ENCODE peak calls at places on chromosomes 16 and 17, in nine cellular contexts. One of them, this sample, is unnamed.

GRCh38 chr17:81422776-81423697 is 27.8 kb downstream of the BAHCC1 start:
- DNase-seq in lung: peak; percentile 76
- DNase-seq in K562: peak; percentile 27
- DNase-seq in left ventricle myocardium inferior: peak; percentile 70
- DNase-seq in PC-9: peak; percentile 69
- DNase-seq in esophagus squamous epithelium: no peak
- DNase-seq in CD4-positive, CD25-positive, alpha-beta regulatory T cell: no peak
- DNase-seq in uterus: peak; percentile 88
- DNase-seq in psoas muscle: peak; percentile 86
- DNase-seq in this sample: peak; percentile 65

GRCh38 chr17:31696184-31696602 is 162.9 kb downstream of the COPRS start:
- DNase-seq in PC-9: no peak
- DNase-seq in psoas muscle: peak; percentile 92
- DNase-seq in CD4-positive, CD25-positive, alpha-beta regulatory T cell: no peak
- DNase-seq in left ventricle myocardium inferior: peak; percentile 88
- DNase-seq in K562: no peak
- DNase-seq in lung: peak; percentile 50
- DNase-seq in esophagus squamous epithelium: no peak
- DNase-seq in uterus: peak; percentile 86
- DNase-seq in this sample: peak; percentile 72

GRCh38 chr17:48259710-48260291 is 152.2 kb downstream of the SNX11 start:
- DNase-seq in psoas muscle: no peak
- DNase-seq in uterus: no peak
- DNase-seq in left ventricle myocardium inferior: no peak
- DNase-seq in esophagus squamous epithelium: no peak
- DNase-seq in PC-9: peak; percentile 55
- DNase-seq in CD4-positive, CD25-positive, alpha-beta regulatory T cell: no peak
- DNase-seq in K562: peak; percentile 75
- DNase-seq in lung: no peak
- DNase-seq in this sample: no peak

GRCh38 chr16:75262104-75262799 is 10.8 kb upstream of the BCAR1 start:
- DNase-seq in K562: no peak
- DNase-seq in uterus: peak; percentile 63
- DNase-seq in lung: no peak
- DNase-seq in esophagus squamous epithelium: no peak
- DNase-seq in PC-9: no peak
- DNase-seq in left ventricle myocardium inferior: peak; percentile 36
- DNase-seq in CD4-positive, CD25-positive, alpha-beta regulatory T cell: no peak
- DNase-seq in psoas muscle: peak; percentile 71
- DNase-seq in this sample: no peak

GRCh38 chr17:73069846-73070245 is 22.6 kb downstream of the SLC39A11 start:
- DNase-seq in K562: no peak
- DNase-seq in CD4-positive, CD25-positive, alpha-beta regulatory T cell: no peak
- DNase-seq in PC-9: no peak
- DNase-seq in left ventricle myocardium inferior: no peak
- DNase-seq in uterus: no peak
- DNase-seq in lung: no peak
- DNase-seq in esophagus squamous epithelium: no peak
- DNase-seq in psoas muscle: no peak
- DNase-seq in this sample: no peak

GRCh38 chr16:8963010-8963824 is 489 bp downstream of the USP7 start:
- DNase-seq in lung: no peak
- DNase-seq in CD4-positive, CD25-positive, alpha-beta regulatory T cell: no peak
- DNase-seq in uterus: no peak
- DNase-seq in K562: no peak
- DNase-seq in psoas muscle: no peak
- DNase-seq in left ventricle myocardium inferior: no peak
- DNase-seq in PC-9: no peak
- DNase-seq in esophagus squamous epithelium: no peak
- DNase-seq in this sample: no peak

GRCh38 chr16:49023095-49023494 is 258.5 kb downstream of the CBLN1 start:
- DNase-seq in psoas muscle: no peak
- DNase-seq in lung: no peak
- DNase-seq in PC-9: no peak
- DNase-seq in CD4-positive, CD25-positive, alpha-beta regulatory T cell: no peak
- DNase-seq in K562: no peak
- DNase-seq in esophagus squamous epithelium: no peak
- DNase-seq in left ventricle myocardium inferior: no peak
- DNase-seq in uterus: peak; percentile 40
- DNase-seq in this sample: no peak

GRCh38 chr16:66512589-66513404 is 37.1 kb downstream of the TK2 start:
- DNase-seq in psoas muscle: no peak
- DNase-seq in CD4-positive, CD25-positive, alpha-beta regulatory T cell: no peak
- DNase-seq in left ventricle myocardium inferior: no peak
- DNase-seq in K562: no peak
- DNase-seq in lung: no peak
- DNase-seq in uterus: no peak
- DNase-seq in PC-9: peak; percentile 87
- DNase-seq in esophagus squamous epithelium: no peak
- DNase-seq in this sample: no peak

GRCh38 chr16:4465977-4466779 is 8.2 kb downstream of the NMRAL1 start:
- DNase-seq in PC-9: no peak
- DNase-seq in psoas muscle: no peak
- DNase-seq in CD4-positive, CD25-positive, alpha-beta regulatory T cell: peak; percentile 36
- DNase-seq in K562: no peak
- DNase-seq in uterus: no peak
- DNase-seq in esophagus squamous epithelium: no peak
- DNase-seq in lung: no peak
- DNase-seq in left ventricle myocardium inferior: peak; percentile 78
- DNase-seq in this sample: no peak

GRCh38 chr16:68493412-68494070 is 45.2 kb upstream of the SMPD3 start:
- DNase-seq in esophagus squamous epithelium: no peak
- DNase-seq in left ventricle myocardium inferior: no peak
- DNase-seq in uterus: no peak
- DNase-seq in K562: no peak
- DNase-seq in CD4-positive, CD25-positive, alpha-beta regulatory T cell: no peak
- DNase-seq in lung: no peak
- DNase-seq in psoas muscle: no peak
- DNase-seq in PC-9: no peak
- DNase-seq in this sample: no peak

GRCh38 chr17:38798614-38799500 is 499 bp downstream of the PIP4K2B start:
- DNase-seq in psoas muscle: no peak
- DNase-seq in left ventricle myocardium inferior: peak; percentile 58
- DNase-seq in PC-9: no peak
- DNase-seq in uterus: no peak
- DNase-seq in K562: peak; percentile 61
- DNase-seq in lung: peak; percentile 40
- DNase-seq in esophagus squamous epithelium: peak; percentile 54
- DNase-seq in CD4-positive, CD25-positive, alpha-beta regulatory T cell: no peak
- DNase-seq in this sample: peak; percentile 9

GRCh38 chr17:83203073-83203471 is 123.7 kb downstream of the METRNL start:
- DNase-seq in PC-9: no peak
- DNase-seq in CD4-positive, CD25-positive, alpha-beta regulatory T cell: no peak
- DNase-seq in uterus: peak; percentile 42
- DNase-seq in left ventricle myocardium inferior: peak; percentile 50
- DNase-seq in psoas muscle: peak; percentile 79
- DNase-seq in esophagus squamous epithelium: no peak
- DNase-seq in K562: no peak
- DNase-seq in lung: peak; percentile 63
- DNase-seq in this sample: peak; percentile 65
- H3K4me1 ChIP-seq in PC-9: peaks cover 23% of the 10 kb centered on the region
- H3K4me1 ChIP-seq in CD4-positive, CD25-positive, alpha-beta regulatory T cell: peaks cover 27% of the 10 kb centered on the region
- H3K4me1 ChIP-seq in uterus: no peaks in the 10 kb centered on the region
- H3K4me1 ChIP-seq in left ventricle myocardium inferior: peaks cover 59% of the 10 kb centered on the region
- H3K4me1 ChIP-seq in psoas muscle: peaks cover 26% of the 10 kb centered on the region
- H3K4me1 ChIP-seq in esophagus squamous epithelium: peaks cover 7% of the 10 kb centered on the region
- H3K4me1 ChIP-seq in K562: peaks cover 11% of the 10 kb centered on the region
- H3K4me1 ChIP-seq in lung: peaks cover 12% of the 10 kb centered on the region
- H3K4me1 ChIP-seq in this sample: peaks cover 43% of the 10 kb centered on the region

DNA sequence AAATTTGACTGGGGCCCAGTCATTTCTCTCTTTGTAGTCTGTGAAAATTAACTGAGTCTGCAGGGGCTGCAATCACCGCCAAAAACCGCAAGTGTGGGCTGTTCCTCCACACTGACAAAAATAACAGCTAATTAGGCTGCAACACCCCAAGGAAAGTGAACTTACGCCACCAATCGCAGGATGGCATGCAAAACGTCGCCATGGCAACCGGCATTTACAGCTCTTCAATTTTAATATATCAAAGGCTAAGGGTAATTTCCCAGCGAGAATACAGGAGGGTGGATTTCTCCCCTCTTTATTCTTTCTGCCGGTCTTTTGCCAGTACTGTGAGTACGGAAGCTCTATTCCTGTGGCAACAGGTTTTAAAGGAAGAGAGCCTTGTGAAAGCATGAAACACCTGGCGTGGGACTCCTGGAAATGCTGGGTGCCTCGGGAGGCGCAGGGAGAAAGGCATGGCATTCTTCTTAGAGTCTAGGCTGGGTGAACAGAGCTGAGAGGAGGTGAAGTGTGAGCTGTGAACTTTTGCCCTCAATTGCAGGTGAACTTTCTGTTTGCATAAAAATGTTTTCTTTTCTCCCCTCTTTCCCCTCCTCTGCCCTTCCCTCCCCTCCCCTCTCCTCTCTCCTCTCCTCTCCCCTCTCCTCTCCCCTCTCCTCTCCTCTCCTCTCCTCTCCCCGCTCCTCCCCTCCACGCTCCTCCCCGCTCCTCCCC is 399.7 kb downstream of the XYLT1 start:
- DNase-seq in K562: peak; percentile 27
- DNase-seq in esophagus squamous epithelium: peak; percentile 18
- DNase-seq in CD4-positive, CD25-positive, alpha-beta regulatory T cell: peak; percentile 78
- DNase-seq in lung: no peak
- DNase-seq in psoas muscle: no peak
- DNase-seq in uterus: peak; percentile 30
- DNase-seq in PC-9: no peak
- DNase-seq in left ventricle myocardium inferior: no peak
- DNase-seq in this sample: no peak
- H3K27ac ChIP-seq in K562: no peak overlapping the region
- H3K27ac ChIP-seq in esophagus squamous epithelium: peak overlapping the region; percentile 65
- H3K27ac ChIP-seq in CD4-positive, CD25-positive, alpha-beta regulatory T cell: peak overlapping the region; percentile 68
- H3K27ac ChIP-seq in lung: no peak overlapping the region
- H3K27ac ChIP-seq in psoas muscle: no peak overlapping the region
- H3K27ac ChIP-seq in uterus: no peak overlapping the region
- H3K27ac ChIP-seq in PC-9: no peak overlapping the region
- H3K27ac ChIP-seq in left ventricle myocardium inferior: no peak overlapping the region
- H3K27ac ChIP-seq in this sample: no peak overlapping the region

GRCh38 chr17:78707923-78708322 is 74.2 kb downstream of the CYTH1 start:
- DNase-seq in CD4-positive, CD25-positive, alpha-beta regulatory T cell: no peak
- DNase-seq in left ventricle myocardium inferior: no peak
- DNase-seq in PC-9: no peak
- DNase-seq in uterus: no peak
- DNase-seq in psoas muscle: no peak
- DNase-seq in K562: no peak
- DNase-seq in lung: no peak
- DNase-seq in esophagus squamous epithelium: no peak
- DNase-seq in this sample: no peak
- H3K4me1 ChIP-seq in CD4-positive, CD25-positive, alpha-beta regulatory T cell: peaks cover 40% of the 10 kb centered on the region
- H3K4me1 ChIP-seq in left ventricle myocardium inferior: peaks cover 63% of the 10 kb centered on the region
- H3K4me1 ChIP-seq in PC-9: peaks cover 37% of the 10 kb centered on the region
- H3K4me1 ChIP-seq in uterus: no peaks in the 10 kb centered on the region
- H3K4me1 ChIP-seq in psoas muscle: peaks cover 22% of the 10 kb centered on the region
- H3K4me1 ChIP-seq in K562: peaks cover 5% of the 10 kb centered on the region
- H3K4me1 ChIP-seq in lung: peaks cover 1% of the 10 kb centered on the region
- H3K4me1 ChIP-seq in esophagus squamous epithelium: peaks cover 4% of the 10 kb centered on the region
- H3K4me1 ChIP-seq in this sample: no peaks in the 10 kb centered on the region

GRCh38 chr17:78724999-78725398 is 57.1 kb downstream of the CYTH1 start:
- DNase-seq in CD4-positive, CD25-positive, alpha-beta regulatory T cell: no peak
- DNase-seq in psoas muscle: no peak
- DNase-seq in PC-9: no peak
- DNase-seq in K562: no peak
- DNase-seq in lung: no peak
- DNase-seq in uterus: no peak
- DNase-seq in left ventricle myocardium inferior: no peak
- DNase-seq in esophagus squamous epithelium: no peak
- DNase-seq in this sample: no peak

GRCh38 chr17:78725448-78726021 is 56.5 kb downstream of the CYTH1 start:
- DNase-seq in PC-9: no peak
- DNase-seq in CD4-positive, CD25-positive, alpha-beta regulatory T cell: peak; percentile 28
- DNase-seq in esophagus squamous epithelium: no peak
- DNase-seq in lung: no peak
- DNase-seq in left ventricle myocardium inferior: no peak
- DNase-seq in K562: no peak
- DNase-seq in psoas muscle: no peak
- DNase-seq in uterus: no peak
- DNase-seq in this sample: no peak

GRCh38 chr17:78723957-78724356 is 58.1 kb downstream of the CYTH1 start:
- DNase-seq in PC-9: no peak
- DNase-seq in psoas muscle: no peak
- DNase-seq in K562: no peak
- DNase-seq in lung: no peak
- DNase-seq in CD4-positive, CD25-positive, alpha-beta regulatory T cell: no peak
- DNase-seq in esophagus squamous epithelium: no peak
- DNase-seq in uterus: no peak
- DNase-seq in left ventricle myocardium inferior: no peak
- DNase-seq in this sample: no peak

GRCh38 chr17:78723001-78723796 is 58.9 kb downstream of the CYTH1 start:
- DNase-seq in K562: no peak
- DNase-seq in left ventricle myocardium inferior: peak; percentile 41
- DNase-seq in PC-9: no peak
- DNase-seq in lung: no peak
- DNase-seq in psoas muscle: peak; percentile 68
- DNase-seq in uterus: peak; percentile 53
- DNase-seq in esophagus squamous epithelium: no peak
- DNase-seq in CD4-positive, CD25-positive, alpha-beta regulatory T cell: no peak
- DNase-seq in this sample: no peak

GRCh38 chr17:78724544-78724943 is 57.5 kb downstream of the CYTH1 start:
- DNase-seq in CD4-positive, CD25-positive, alpha-beta regulatory T cell: no peak
- DNase-seq in left ventricle myocardium inferior: no peak
- DNase-seq in uterus: no peak
- DNase-seq in PC-9: no peak
- DNase-seq in psoas muscle: peak; percentile 78
- DNase-seq in esophagus squamous epithelium: no peak
- DNase-seq in lung: no peak
- DNase-seq in K562: no peak
- DNase-seq in this sample: no peak
- H3K27ac ChIP-seq in CD4-positive, CD25-positive, alpha-beta regulatory T cell: no peak overlapping the region
- H3K27ac ChIP-seq in left ventricle myocardium inferior: peak overlapping the region; percentile 73
- H3K27ac ChIP-seq in uterus: no peak overlapping the region
- H3K27ac ChIP-seq in PC-9: no peak overlapping the region
- H3K27ac ChIP-seq in psoas muscle: peak overlapping the region; percentile 73
- H3K27ac ChIP-seq in esophagus squamous epithelium: no peak overlapping the region
- H3K27ac ChIP-seq in lung: peak overlapping the region; percentile 1
- H3K27ac ChIP-seq in K562: no peak overlapping the region
- H3K27ac ChIP-seq in this sample: no peak overlapping the region

GRCh38 chr17:59378621-59379194 is 47.3 kb downstream of the YPEL2 start:
- DNase-seq in lung: no peak
- DNase-seq in left ventricle myocardium inferior: no peak
- DNase-seq in uterus: peak; percentile 30
- DNase-seq in PC-9: no peak
- DNase-seq in psoas muscle: no peak
- DNase-seq in K562: no peak
- DNase-seq in CD4-positive, CD25-positive, alpha-beta regulatory T cell: no peak
- DNase-seq in esophagus squamous epithelium: no peak
- DNase-seq in this sample: no peak
- H3K4me1 ChIP-seq in lung: peaks cover 23% of the 10 kb centered on the region
- H3K4me1 ChIP-seq in left ventricle myocardium inferior: peaks cover 99% of the 10 kb centered on the region
- H3K4me1 ChIP-seq in uterus: peaks cover 14% of the 10 kb centered on the region
- H3K4me1 ChIP-seq in PC-9: no peaks in the 10 kb centered on the region
- H3K4me1 ChIP-seq in psoas muscle: peaks cover 83% of the 10 kb centered on the region
- H3K4me1 ChIP-seq in K562: no peaks in the 10 kb centered on the region
- H3K4me1 ChIP-seq in CD4-positive, CD25-positive, alpha-beta regulatory T cell: peaks cover 27% of the 10 kb centered on the region
- H3K4me1 ChIP-seq in esophagus squamous epithelium: peaks cover 18% of the 10 kb centered on the region
- H3K4me1 ChIP-seq in this sample: no peaks in the 10 kb centered on the region